ENCODE peak calls at places on chromosomes 2 and 18, in six cellular contexts. F is heart left ventricle, C is spleen, H is GM12892, S is HepG2, N is H54. E is an unnamed sample.

GRCh38 chr18:48330016-48330991 is 78.9 kb downstream of the ZBTB7C start:
- DNase-seq in F (no peak), C (peak), H (no peak), S (no peak), N (peak), E (no peak)

GRCh38 chr2:80496770-80497169 is 192.2 kb upstream of the LRRTM1 start:
- DNase-seq in F (no peak), C (no peak), H (no peak), S (no peak), N (peak), E (no peak)

GRCh38 chr2:237967463-237967871 is 653 bp downstream of the UBE2F start:
- DNase-seq in F (no peak), C (peak), H (no peak), S (no peak), N (peak), E (peak)

GRCh38 chr2:111116843-111117665 is 3.7 kb upstream of the BCL2L11 start:
- DNase-seq in F (peak), C (peak), H (no peak), S (peak), N (peak), E (peak)

GRCh38 chr2:121810959-121811853 is 55.8 kb downstream of the TSN start:
- DNase-seq in F (peak), C (peak), H (no peak), S (peak), N (peak), E (peak)

GRCh38 chr18:13256444-13257305 is 38.1 kb downstream of the LDLRAD4 start:
- DNase-seq in F (peak), C (no peak), H (no peak), S (no peak), N (no peak), E (no peak)

GRCh38 chr2:196445991-196446390 is 193.5 kb upstream of the CCDC150 start:
- DNase-seq in F (no peak), C (no peak), H (no peak), S (no peak), N (no peak), E (no peak)

GRCh38 chr2:48439102-48439501 is 90.9 kb upstream of the STON1 start:
- DNase-seq in F (no peak), C (no peak), H (no peak), S (no peak), N (no peak), E (no peak)

GRCh38 chr2:30293303-30293912 is 62.1 kb downstream of the LBH start:
- DNase-seq in F (peak), C (no peak), H (no peak), S (no peak), N (peak), E (peak)

GRCh38 chr2:239966029-239966847 is 58.9 kb downstream of the NDUFA10 start:
- DNase-seq in F (no peak), C (peak), H (no peak), S (no peak), N (no peak), E (no peak)

GRCh38 chr2:46031124-46031523 is 266.1 kb upstream of the EPAS1 start:
- DNase-seq in F (no peak), C (no peak), H (no peak), S (no peak), N (no peak), E (no peak)

GRCh38 chr18:76823574-76823973 is 1.2 kb downstream of the ZNF236 start:
- DNase-seq in F (no peak), C (peak), H (peak), S (no peak), N (no peak), E (peak)

DNA sequence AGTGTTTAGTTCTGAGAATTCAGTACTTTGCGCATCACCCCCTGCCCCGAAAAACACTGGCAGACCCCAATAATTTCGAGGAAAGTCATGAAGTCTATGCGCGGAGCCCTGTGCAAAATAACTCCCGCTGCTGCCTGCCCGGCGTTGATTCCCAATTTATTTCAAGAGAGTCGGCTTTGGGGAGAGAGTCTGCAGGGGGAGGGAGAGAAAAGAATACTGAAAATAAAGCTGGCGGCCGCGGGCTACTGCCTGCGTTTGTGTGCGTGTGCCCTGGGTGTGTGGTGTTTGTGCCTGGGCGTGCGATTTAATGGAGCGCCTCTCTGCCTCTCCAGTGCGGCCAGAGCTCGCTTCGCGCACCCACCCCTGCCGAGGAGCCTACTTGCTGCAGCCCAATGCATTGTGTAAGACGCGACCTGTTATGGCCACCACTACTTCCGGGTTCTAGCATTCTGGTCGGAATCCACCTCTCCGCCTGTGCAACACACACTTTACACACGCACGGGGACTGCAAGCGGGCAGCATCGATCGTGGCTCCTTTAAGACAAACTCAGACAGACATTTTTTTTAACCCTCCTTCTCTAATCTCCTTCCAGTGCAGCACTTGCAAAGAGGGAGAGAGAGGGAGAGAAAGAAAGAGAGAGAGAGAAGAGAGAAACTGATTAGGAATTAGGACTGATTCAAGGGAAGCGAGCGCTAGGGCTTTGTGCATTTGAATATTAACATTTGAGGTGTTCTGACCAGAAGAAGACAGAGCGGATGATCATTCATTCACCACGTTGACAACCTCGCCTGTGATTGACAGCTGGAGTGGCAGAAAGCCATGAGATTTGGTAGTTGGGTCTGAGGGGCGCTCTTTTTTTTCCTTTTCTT is at the start of gene MEIS1:
- DNase-seq in F (peak), C (peak), H (no peak), S (peak), N (peak), E (peak)
- TF ChIP-seq POLR2A in F (peak), C (no peak), H (no peak), S (peak), N (peak), E (no peak)

GRCh38 chr2:230989731-230990130 is 6.2 kb upstream of the SPATA3 start:
- DNase-seq in F (no peak), C (no peak), H (no peak), S (no peak), N (no peak), E (no peak)

GRCh38 chr2:230987137-230988020 is 8.5 kb upstream of the SPATA3 start:
- DNase-seq in F (peak), C (peak), H (peak), S (peak), N (peak), E (peak)

GRCh38 chr2:230983566-230983965 is 12.4 kb upstream of the SPATA3 start:
- DNase-seq in F (no peak), C (no peak), H (no peak), S (no peak), N (no peak), E (no peak)

GRCh38 chr2:230985519-230986231 is 10.2 kb upstream of the SPATA3 start:
- DNase-seq in F (no peak), C (no peak), H (no peak), S (no peak), N (no peak), E (no peak)

DNA sequence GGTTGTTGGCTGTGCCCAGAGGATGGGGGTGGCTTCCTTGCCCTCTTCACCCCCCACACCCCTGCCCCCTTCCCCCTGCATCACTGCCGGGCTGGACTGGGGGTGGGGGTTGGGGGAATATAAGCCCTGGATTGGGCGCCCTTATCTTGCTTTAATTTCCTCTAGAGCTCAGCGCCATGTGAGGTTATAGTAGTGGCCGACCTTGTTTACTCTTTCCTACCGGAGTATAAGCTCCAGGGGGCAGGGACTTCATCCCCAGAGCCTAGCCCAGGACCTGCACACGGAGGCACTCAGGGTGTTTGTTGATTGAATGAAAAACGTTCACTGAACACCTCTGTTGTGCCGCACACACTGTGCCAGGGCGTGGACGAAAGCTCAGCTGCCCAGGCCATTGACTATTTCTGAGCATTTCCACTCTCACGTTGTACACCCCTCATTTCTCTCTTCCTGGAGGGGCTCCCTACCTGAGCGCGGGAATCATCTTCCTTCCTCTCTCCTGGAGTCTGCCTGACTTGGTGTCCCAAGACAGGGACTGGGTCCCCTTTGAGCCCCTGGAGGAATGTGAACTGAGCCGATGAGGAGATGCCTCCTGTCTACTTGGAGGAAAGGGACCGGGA is 9.3 kb upstream of the SPATA3 start:
- DNase-seq in F (no peak), C (no peak), H (no peak), S (no peak), N (no peak), E (no peak)
- TF ChIP-seq POLR2A in F (no peak), C (no peak), H (peak), S (no peak), N (no peak), E (no peak)

GRCh38 chr2:65434592-65435241 is 2.3 kb upstream of the SPRED2 start:
- DNase-seq in F (no peak), C (no peak), H (no peak), S (peak), N (no peak), E (no peak)

GRCh38 chr2:65437392-65438135 is 5.2 kb upstream of the SPRED2 start:
- DNase-seq in F (no peak), C (no peak), H (no peak), S (no peak), N (no peak), E (no peak)

GRCh38 chr2:65436825-65437221 is 4.4 kb upstream of the SPRED2 start:
- DNase-seq in F (no peak), C (no peak), H (peak), S (no peak), N (no peak), E (no peak)

GRCh38 chr2:65436169-65436824 is 3.9 kb upstream of the SPRED2 start:
- DNase-seq in F (peak), C (peak), H (peak), S (peak), N (peak), E (peak)

GRCh38 chr2:65435625-65436168 is 3.3 kb upstream of the SPRED2 start:
- DNase-seq in F (peak), C (peak), H (peak), S (peak), N (peak), E (peak)
- TF ChIP-seq POLR2A in F (no peak), C (no peak), H (no peak), S (peak), N (no peak), E (peak)

GRCh38 chr2:64749446-64749845 is 95.7 kb upstream of the SERTAD2 start:
- DNase-seq in F (no peak), C (no peak), H (no peak), S (no peak), N (no peak), E (no peak)

GRCh38 chr2:64748561-64748960 is 94.8 kb upstream of the SERTAD2 start:
- DNase-seq in F (no peak), C (no peak), H (no peak), S (no peak), N (no peak), E (no peak)

GRCh38 chr2:64751286-64752260 is 97.9 kb upstream of the SERTAD2 start:
- DNase-seq in F (peak), C (peak), H (peak), S (peak), N (peak), E (peak)

GRCh38 chr2:64750001-64750816 is 96.5 kb upstream of the SERTAD2 start:
- DNase-seq in F (peak), C (peak), H (no peak), S (no peak), N (peak), E (peak)

DNA sequence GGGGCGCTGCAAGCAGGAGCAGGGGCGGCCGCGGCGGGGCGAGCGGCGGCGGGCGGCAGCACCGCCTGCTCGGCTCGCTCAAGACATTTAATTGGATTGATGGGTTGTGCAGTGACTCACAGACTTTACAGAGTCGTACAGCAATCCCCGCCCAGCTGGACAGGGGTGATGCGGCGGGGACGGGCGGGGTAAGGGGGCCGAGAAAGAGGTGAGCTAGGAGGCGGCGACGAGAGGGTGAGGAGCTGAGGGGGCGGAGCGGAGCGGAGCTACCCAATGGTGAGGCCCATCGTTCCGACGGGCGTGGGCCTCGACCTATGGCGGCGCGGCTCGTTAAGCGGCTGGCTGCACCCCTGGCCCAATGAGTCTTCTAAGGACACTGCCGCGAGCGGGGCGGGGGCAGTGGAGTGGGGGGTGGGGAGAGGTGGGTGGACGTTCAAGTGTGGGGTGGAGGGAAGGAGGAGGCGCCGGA is 97.1 kb upstream of the SERTAD2 start:
- DNase-seq in F (peak), C (peak), H (no peak), S (peak), N (no peak), E (peak)
- TF ChIP-seq POLR2A in F (peak), C (peak), H (peak), S (peak), N (peak), E (peak)

GRCh38 chr2:42916394-42916793 is 124.0 kb upstream of the HAAO start:
- DNase-seq in F (no peak), C (no peak), H (no peak), S (no peak), N (no peak), E (no peak)

GRCh38 chr2:42914314-42914713 is 121.9 kb upstream of the HAAO start:
- DNase-seq in F (no peak), C (no peak), H (no peak), S (no peak), N (no peak), E (no peak)

GRCh38 chr2:42910657-42911405 is 118.4 kb upstream of the HAAO start:
- DNase-seq in F (no peak), C (no peak), H (no peak), S (no peak), N (no peak), E (no peak)

GRCh38 chr2:42914860-42915259 is 122.5 kb upstream of the HAAO start:
- DNase-seq in F (no peak), C (no peak), H (no peak), S (no peak), N (no peak), E (no peak)

GRCh38 chr2:42913280-42913878 is 121.0 kb upstream of the HAAO start:
- DNase-seq in F (no peak), C (no peak), H (no peak), S (no peak), N (no peak), E (peak)
- TF ChIP-seq POLR2A in F (no peak), C (no peak), H (no peak), S (no peak), N (no peak), E (peak)

E was measured in erythroblast.